ENCODE peak calls at places on chromosome 2, in seven cellular contexts. D is NCI-H69; T is amygdala; R is AG08396; Z is ovary; X is stimulated activated CD4-positive, alpha-beta T cell treated with anti-CD3 and anti-CD28 coated beads, Interleukin-4, amount 100 ng/mL, for 48 hours; Y is epithelial cell of esophagus. B is an unnamed sample.

GRCh38 chr2:179266271-179266670 is 1.6 kb upstream of the SESTD1 start:
- DNase-seq in D (no peak), T (no peak), R (no peak), Z (no peak), X (no peak), Y (no peak), B (no peak)

GRCh38 chr2:18149660-18150246 is 271.3 kb downstream of the KCNS3 start:
- DNase-seq in D (peak), T (no peak), R (peak), Z (no peak), X (no peak), Y (peak), B (peak)

GRCh38 chr2:204664708-204665121 is 119.4 kb downstream of the PARD3B start:
- DNase-seq in D (no peak), T (no peak), R (peak), Z (no peak), X (no peak), Y (peak), B (peak)

GRCh38 chr2:161418715-161419337 is 2.7 kb downstream of the TBR1 start:
- DNase-seq in D (no peak), T (no peak), R (no peak), Z (no peak), X (no peak), Y (no peak), B (no peak)

GRCh38 chr2:148796735-148797512 is 78.1 kb upstream of the KIF5C start:
- DNase-seq in D (peak), T (no peak), R (no peak), Z (no peak), X (no peak), Y (no peak), B (no peak)

GRCh38 chr2:120454993-120455789 is 109.3 kb downstream of the INHBB start:
- DNase-seq in D (no peak), T (no peak), R (no peak), Z (no peak), X (no peak), Y (peak), B (no peak)

GRCh38 chr2:195575879-195576391 is 81.1 kb upstream of the SLC39A10 start:
- DNase-seq in D (peak), T (no peak), R (peak), Z (no peak), X (no peak), Y (peak), B (peak)

GRCh38 chr2:15856318-15856717 is 84.0 kb upstream of the MYCN start:
- DNase-seq in D (no peak), T (no peak), R (no peak), Z (no peak), X (no peak), Y (no peak), B (no peak)

GRCh38 chr2:170113168-170113567 is 64.8 kb upstream of the MYO3B start:
- DNase-seq in D (peak), T (no peak), R (no peak), Z (no peak), X (no peak), Y (no peak), B (no peak)

GRCh38 chr2:101983486-101983885 is 8.3 kb upstream of the IL1R2 start:
- DNase-seq in D (peak), T (no peak), R (no peak), Z (no peak), X (no peak), Y (peak), B (peak)

GRCh38 chr2:204065571-204065970 is 129.0 kb downstream of the ICOS start:
- DNase-seq in D (no peak), T (no peak), R (no peak), Z (no peak), X (no peak), Y (no peak), B (no peak)

GRCh38 chr2:131043199-131044077 is 49.8 kb downstream of the FAM168B start:
- DNase-seq in D (no peak), T (no peak), R (no peak), Z (no peak), X (no peak), Y (no peak), B (no peak)

GRCh38 chr2:217650716-217651360 is 352.0 kb downstream of the TNS1 start:
- DNase-seq in D (peak), T (no peak), R (peak), Z (peak), X (no peak), Y (peak), B (peak)

GRCh38 chr2:49583010-49583409 is 428.7 kb upstream of the FSHR start:
- DNase-seq in D (no peak), T (no peak), R (no peak), Z (no peak), X (no peak), Y (no peak), B (no peak)

GRCh38 chr2:195590199-195590865 is 66.7 kb upstream of the SLC39A10 start:
- DNase-seq in D (no peak), T (no peak), R (no peak), Z (no peak), X (no peak), Y (no peak), B (no peak)

GRCh38 chr2:11688222-11689069 is 18.5 kb upstream of the NTSR2 start:
- DNase-seq in D (peak), T (peak), R (peak), Z (peak), X (peak), Y (peak), B (peak)

GRCh38 chr2:162143969-162144368 is 8.1 kb downstream of the GCG start:
- DNase-seq in D (no peak), T (no peak), R (no peak), Z (no peak), X (no peak), Y (no peak), B (no peak)

GRCh38 chr2:109318150-109318948 is 189.3 kb downstream of the SH3RF3 start:
- DNase-seq in D (no peak), T (no peak), R (peak), Z (peak), X (no peak), Y (peak), B (no peak)

GRCh38 chr2:120453635-120453998 is 107.7 kb downstream of the INHBB start:
- DNase-seq in D (no peak), T (no peak), R (peak), Z (no peak), X (no peak), Y (no peak), B (no peak)

GRCh38 chr2:1979569-1979968 is 235.3 kb upstream of the PXDN start:
- DNase-seq in D (no peak), T (no peak), R (no peak), Z (no peak), X (no peak), Y (no peak), B (no peak)

GRCh38 chr2:134679740-134680139 is 39.1 kb downstream of the TMEM163 start:
- DNase-seq in D (no peak), T (no peak), R (no peak), Z (no peak), X (no peak), Y (peak), B (no peak)

GRCh38 chr2:238949710-238950345 is 101.9 kb downstream of the TWIST2 start:
- DNase-seq in D (no peak), T (no peak), R (no peak), Z (no peak), X (no peak), Y (no peak), B (no peak)

GRCh38 chr2:73859721-73860586 is 31.2 kb downstream of the STAMBP start:
- DNase-seq in D (no peak), T (no peak), R (peak), Z (no peak), X (peak), Y (peak), B (peak)

GRCh38 chr2:1314254-1314653 is 99.0 kb upstream of the TPO start:
- DNase-seq in D (no peak), T (no peak), R (no peak), Z (no peak), X (no peak), Y (no peak), B (no peak)

GRCh38 chr2:240467149-240467642 is 31.7 kb downstream of the GPC1 start:
- DNase-seq in D (no peak), T (no peak), R (no peak), Z (no peak), X (no peak), Y (no peak), B (no peak)

GRCh38 chr2:75604479-75604878 is 42.1 kb upstream of the MRPL19 start:
- DNase-seq in D (no peak), T (no peak), R (no peak), Z (no peak), X (no peak), Y (peak), B (no peak)

B was measured in RWPE1.